ENCODE peak calls at places on chromosome 20, in nine cellular contexts. N, O, G, S, V, D, K, Y and B are unnamed samples.

GRCh38 chr20:37377346-37378081 is 31.6 kb downstream of the SRC start:
- DNase-seq in N (no peak), O (no peak), G (no peak), S (no peak), V (no peak), D (no peak), K (no peak), Y (no peak), B (no peak)

GRCh38 chr20:61951695-61952533 is 113.8 kb downstream of the TAF4 start:
- DNase-seq in N (no peak), O (no peak), G (no peak), S (no peak), V (no peak), D (no peak), K (no peak), Y (no peak), B (no peak)

GRCh38 chr20:58054082-58054481 is 174.4 kb downstream of the ANKRD60 start:
- DNase-seq in N (no peak), O (no peak), G (no peak), S (no peak), V (peak), D (no peak), K (no peak), Y (no peak), B (no peak)

GRCh38 chr20:50333856-50334255 is 143.2 kb downstream of the CEBPB start:
- DNase-seq in N (no peak), O (no peak), G (no peak), S (peak), V (peak), D (no peak), K (no peak), Y (no peak), B (no peak)

GRCh38 chr20:55424446-55424845 is 580.9 kb downstream of the CBLN4 start:
- DNase-seq in N (no peak), O (no peak), G (no peak), S (no peak), V (no peak), D (no peak), K (no peak), Y (no peak), B (no peak)

GRCh38 chr20:54573838-54574237 is 98.4 kb downstream of the DOK5 start:
- DNase-seq in N (no peak), O (no peak), G (no peak), S (peak), V (no peak), D (no peak), K (no peak), Y (no peak), B (no peak)

GRCh38 chr20:25136643-25137559 is 55.0 kb upstream of the VSX1 start:
- DNase-seq in N (peak), O (no peak), G (no peak), S (peak), V (no peak), D (no peak), K (peak), Y (peak), B (no peak)

GRCh38 chr20:10609726-10610125 is 64.1 kb downstream of the JAG1 start:
- DNase-seq in N (no peak), O (no peak), G (no peak), S (no peak), V (no peak), D (no peak), K (no peak), Y (no peak), B (no peak)

GRCh38 chr20:35307666-35308653 is 15.7 kb upstream of the FAM83C start:
- DNase-seq in N (no peak), O (no peak), G (peak), S (peak), V (peak), D (peak), K (no peak), Y (peak), B (peak)

GRCh38 chr20:10733122-10733521 is 59.3 kb upstream of the JAG1 start:
- DNase-seq in N (no peak), O (no peak), G (no peak), S (no peak), V (no peak), D (no peak), K (no peak), Y (no peak), B (no peak)

GRCh38 chr20:48717959-48718223 is 109.9 kb downstream of the PREX1 start:
- DNase-seq in N (no peak), O (no peak), G (no peak), S (no peak), V (no peak), D (no peak), K (no peak), Y (no peak), B (no peak)

GRCh38 chr20:34337544-34337943 is 25.5 kb upstream of the ITCH start:
- DNase-seq in N (no peak), O (no peak), G (no peak), S (no peak), V (no peak), D (no peak), K (no peak), Y (no peak), B (no peak)

GRCh38 chr20:33015114-33015491 is 7.6 kb downstream of the BPIFB2 start:
- DNase-seq in N (no peak), O (no peak), G (no peak), S (no peak), V (no peak), D (no peak), K (no peak), Y (no peak), B (no peak)

GRCh38 chr20:21640556-21640955 is 64.9 kb upstream of the PAX1 start:
- DNase-seq in N (peak), O (peak), G (no peak), S (no peak), V (no peak), D (no peak), K (no peak), Y (no peak), B (no peak)

GRCh38 chr20:42134265-42135098 is 516.3 kb upstream of the CHD6 start:
- DNase-seq in N (no peak), O (peak), G (no peak), S (no peak), V (no peak), D (no peak), K (no peak), Y (no peak), B (no peak)

GRCh38 chr20:53276143-53276542 is 304.0 kb downstream of the TSHZ2 start:
- DNase-seq in N (no peak), O (no peak), G (no peak), S (no peak), V (peak), D (peak), K (no peak), Y (no peak), B (no peak)

GRCh38 chr20:16378122-16378521 is 195.1 kb downstream of the KIF16B start:
- DNase-seq in N (no peak), O (no peak), G (no peak), S (no peak), V (no peak), D (no peak), K (no peak), Y (no peak), B (no peak)

GRCh38 chr20:1626528-1627192 is 6.9 kb upstream of the SIRPB1 start:
- DNase-seq in N (no peak), O (no peak), G (no peak), S (no peak), V (no peak), D (no peak), K (no peak), Y (no peak), B (no peak)

GRCh38 chr20:1565461-1565860 is 8.0 kb upstream of the SIRPD start:
- DNase-seq in N (no peak), O (peak), G (no peak), S (no peak), V (no peak), D (no peak), K (no peak), Y (no peak), B (no peak)

GRCh38 chr20:38866265-38867061 is 59.8 kb upstream of the FAM83D start:
- DNase-seq in N (no peak), O (no peak), G (no peak), S (no peak), V (no peak), D (no peak), K (no peak), Y (no peak), B (no peak)

GRCh38 chr20:47493954-47494293 is 7.8 kb upstream of the NCOA3 start:
- DNase-seq in N (no peak), O (no peak), G (peak), S (no peak), V (peak), D (no peak), K (no peak), Y (no peak), B (no peak)

GRCh38 chr20:19631410-19631809 is 126.6 kb upstream of the RIN2 start:
- DNase-seq in N (no peak), O (no peak), G (peak), S (no peak), V (no peak), D (no peak), K (no peak), Y (no peak), B (no peak)

GRCh38 chr20:38018385-38018784 is 14.9 kb downstream of the TTI1 start:
- DNase-seq in N (no peak), O (no peak), G (no peak), S (no peak), V (no peak), D (no peak), K (no peak), Y (no peak), B (no peak)

GRCh38 chr20:23417861-23418260 is 3.4 kb downstream of the NAPB start:
- DNase-seq in N (no peak), O (no peak), G (no peak), S (no peak), V (no peak), D (no peak), K (no peak), Y (no peak), B (no peak)
- H3K4me3 ChIP-seq in N (no peak), O (no peak), G (no peak), S (no peak), V (no peak), D (no peak), K (no peak), Y (no peak), B (no peak)

GRCh38 chr20:13009682-13010406 is 1.1 kb downstream of the SPTLC3 start:
- DNase-seq in N (no peak), O (peak), G (no peak), S (no peak), V (peak), D (no peak), K (peak), Y (no peak), B (peak)
- TF ChIP-seq POLR2A in N (no peak), O (no peak), G (no peak), S (no peak), V (no peak), D (no peak), K (no peak), Y (peak), B (no peak)

GRCh38 chr20:13771853-13772453 is 12.8 kb downstream of the ESF1 start:
- DNase-seq in N (no peak), O (peak), G (no peak), S (no peak), V (no peak), D (no peak), K (no peak), Y (no peak), B (no peak)

GRCh38 chr20:13775867-13776266 is 8.9 kb downstream of the ESF1 start:
- DNase-seq in N (no peak), O (no peak), G (no peak), S (no peak), V (no peak), D (no peak), K (no peak), Y (no peak), B (no peak)

GRCh38 chr20:13777171-13777601 is 7.5 kb downstream of the ESF1 start:
- DNase-seq in N (peak), O (no peak), G (no peak), S (no peak), V (no peak), D (no peak), K (no peak), Y (no peak), B (no peak)

GRCh38 chr20:13770141-13770540 is 14.6 kb downstream of the ESF1 start:
- DNase-seq in N (no peak), O (no peak), G (no peak), S (no peak), V (no peak), D (no peak), K (no peak), Y (no peak), B (no peak)

DNA sequence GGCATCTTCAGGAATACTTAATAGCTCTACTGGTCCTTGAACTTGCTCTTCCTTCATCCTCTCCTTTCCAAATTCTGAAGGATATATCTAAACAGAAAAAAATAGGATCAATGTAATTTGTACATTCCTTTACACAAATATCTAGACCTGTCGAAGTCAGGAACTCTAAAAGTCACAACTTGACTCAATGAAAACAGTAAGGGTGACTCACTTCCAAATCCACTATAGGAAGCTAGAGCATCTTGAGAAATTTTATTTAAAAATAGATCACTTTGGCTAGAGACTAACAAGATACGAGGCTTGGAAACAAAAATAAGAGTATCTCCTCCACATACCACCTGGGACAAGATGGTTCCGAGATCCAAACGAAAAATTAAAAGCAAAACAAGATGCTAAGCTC is 12.2 kb downstream of the ESF1 start:
- DNase-seq in N (no peak), O (no peak), G (no peak), S (no peak), V (no peak), D (no peak), K (no peak), Y (no peak), B (no peak)
- H3K4me3 ChIP-seq in N (no peak), O (no peak), G (no peak), S (no peak), V (no peak), D (no peak), K (no peak), Y (no peak), B (no peak)

GRCh38 chr20:45345104-45345936 is 2.9 kb downstream of the SDC4 start:
- DNase-seq in N (no peak), O (no peak), G (peak), S (no peak), V (peak), D (peak), K (peak), Y (no peak), B (peak)
- TF ChIP-seq POLR2A in N (no peak), O (no peak), G (no peak), S (no peak), V (no peak), D (no peak), K (peak), Y (no peak), B (peak)